ENCODE peak calls at places on chromosomes 2 and 18, in six cellular contexts. One of them, this sample, is unnamed.
A peak's percentile ranks its signal among the peaks of the same experiment; 100 is the strongest.

GRCh38 chr2:205545971-205546370 is 136.3 kb upstream of the NRP2 start:
- DNase-seq in tibial nerve: no peak
- DNase-seq in epithelial cell of esophagus: no peak
- DNase-seq in uterus: no peak
- DNase-seq in fibroblast of the aortic adventitia: no peak
- DNase-seq in Caco-2: no peak
- DNase-seq in this sample: no peak

GRCh38 chr2:142796161-142796560 is 81.3 kb upstream of the KYNU start:
- DNase-seq in tibial nerve: no peak
- DNase-seq in fibroblast of the aortic adventitia: peak; percentile 3
- DNase-seq in epithelial cell of esophagus: no peak
- DNase-seq in Caco-2: no peak
- DNase-seq in uterus: no peak
- DNase-seq in this sample: no peak

GRCh38 chr18:50179465-50179864 is 15.5 kb downstream of the MYO5B start:
- DNase-seq in tibial nerve: no peak
- DNase-seq in Caco-2: no peak
- DNase-seq in fibroblast of the aortic adventitia: no peak
- DNase-seq in epithelial cell of esophagus: no peak
- DNase-seq in uterus: no peak
- DNase-seq in this sample: no peak

GRCh38 chr2:60819155-60819862 is 62.1 kb upstream of the REL start:
- DNase-seq in uterus: no peak
- DNase-seq in fibroblast of the aortic adventitia: no peak
- DNase-seq in epithelial cell of esophagus: no peak
- DNase-seq in tibial nerve: no peak
- DNase-seq in Caco-2: peak; percentile 12
- DNase-seq in this sample: no peak

GRCh38 chr2:59888015-59888414 is 665.4 kb downstream of the BCL11A start:
- DNase-seq in epithelial cell of esophagus: no peak
- DNase-seq in Caco-2: no peak
- DNase-seq in fibroblast of the aortic adventitia: no peak
- DNase-seq in tibial nerve: no peak
- DNase-seq in uterus: no peak
- DNase-seq in this sample: no peak

GRCh38 chr2:62197017-62197586 is 1.2 kb downstream of the B3GNT2 start:
- DNase-seq in tibial nerve: no peak
- DNase-seq in fibroblast of the aortic adventitia: no peak
- DNase-seq in Caco-2: no peak
- DNase-seq in epithelial cell of esophagus: peak; percentile 20
- DNase-seq in uterus: no peak
- DNase-seq in this sample: no peak

GRCh38 chr2:204982303-204982702 is 437.0 kb downstream of the PARD3B start:
- DNase-seq in epithelial cell of esophagus: no peak
- DNase-seq in Caco-2: no peak
- DNase-seq in uterus: no peak
- DNase-seq in tibial nerve: no peak
- DNase-seq in fibroblast of the aortic adventitia: peak; percentile 4
- DNase-seq in this sample: no peak

GRCh38 chr2:240355001-240355891 is 80.2 kb upstream of the GPC1 start:
- DNase-seq in uterus: no peak
- DNase-seq in tibial nerve: no peak
- DNase-seq in fibroblast of the aortic adventitia: peak; percentile 63
- DNase-seq in Caco-2: peak; percentile 45
- DNase-seq in epithelial cell of esophagus: no peak
- DNase-seq in this sample: no peak

GRCh38 chr18:7155092-7155491 is 37.5 kb upstream of the LAMA1 start:
- DNase-seq in epithelial cell of esophagus: no peak
- DNase-seq in tibial nerve: no peak
- DNase-seq in Caco-2: no peak
- DNase-seq in uterus: no peak
- DNase-seq in fibroblast of the aortic adventitia: no peak
- DNase-seq in this sample: no peak

GRCh38 chr2:207166349-207167128 is 791 bp upstream of the KLF7 start:
- DNase-seq in epithelial cell of esophagus: peak; percentile 76
- DNase-seq in tibial nerve: peak; percentile 61
- DNase-seq in uterus: peak; percentile 82
- DNase-seq in Caco-2: peak; percentile 57
- DNase-seq in fibroblast of the aortic adventitia: peak; percentile 83
- DNase-seq in this sample: no peak

GRCh38 chr2:236597629-236598028 is 28.0 kb downstream of the ACKR3 start:
- DNase-seq in tibial nerve: no peak
- DNase-seq in fibroblast of the aortic adventitia: no peak
- DNase-seq in uterus: no peak
- DNase-seq in Caco-2: no peak
- DNase-seq in epithelial cell of esophagus: no peak
- DNase-seq in this sample: no peak

GRCh38 chr2:238169021-238169707 is 10.4 kb downstream of the ERFE start:
- DNase-seq in fibroblast of the aortic adventitia: peak; percentile 98
- DNase-seq in uterus: peak; percentile 73
- DNase-seq in Caco-2: no peak
- DNase-seq in tibial nerve: peak; percentile 59
- DNase-seq in epithelial cell of esophagus: peak; percentile 78
- DNase-seq in this sample: peak; percentile 34

GRCh38 chr18:6414118-6414722 is 491 bp downstream of the L3MBTL4 start:
- DNase-seq in tibial nerve: peak; percentile 45
- DNase-seq in epithelial cell of esophagus: no peak
- DNase-seq in Caco-2: no peak
- DNase-seq in fibroblast of the aortic adventitia: no peak
- DNase-seq in uterus: peak; percentile 65
- DNase-seq in this sample: no peak

GRCh38 chr18:79393181-79393598 is 2.5 kb upstream of the NFATC1 start:
- DNase-seq in Caco-2: no peak
- DNase-seq in uterus: no peak
- DNase-seq in fibroblast of the aortic adventitia: no peak
- DNase-seq in tibial nerve: peak; percentile 12
- DNase-seq in epithelial cell of esophagus: peak; percentile 3
- DNase-seq in this sample: no peak

GRCh38 chr2:74373189-74373588 is 6.9 kb downstream of the DCTN1 start:
- DNase-seq in uterus: peak; percentile 28
- DNase-seq in fibroblast of the aortic adventitia: peak; percentile 70
- DNase-seq in epithelial cell of esophagus: peak; percentile 39
- DNase-seq in Caco-2: no peak
- DNase-seq in tibial nerve: peak; percentile 40
- DNase-seq in this sample: no peak

GRCh38 chr18:9839211-9839610 is 46.6 kb upstream of the TXNDC2 start:
- DNase-seq in fibroblast of the aortic adventitia: no peak
- DNase-seq in Caco-2: no peak
- DNase-seq in epithelial cell of esophagus: no peak
- DNase-seq in tibial nerve: no peak
- DNase-seq in uterus: no peak
- DNase-seq in this sample: no peak

GRCh38 chr18:35334183-35334582 is 10.0 kb downstream of the ZNF24 start:
- DNase-seq in uterus: no peak
- DNase-seq in tibial nerve: no peak
- DNase-seq in Caco-2: no peak
- DNase-seq in epithelial cell of esophagus: no peak
- DNase-seq in fibroblast of the aortic adventitia: no peak
- DNase-seq in this sample: no peak

GRCh38 chr2:22800422-22800821 is 584.6 kb upstream of the KLHL29 start:
- DNase-seq in epithelial cell of esophagus: no peak
- DNase-seq in Caco-2: no peak
- DNase-seq in tibial nerve: no peak
- DNase-seq in uterus: no peak
- DNase-seq in fibroblast of the aortic adventitia: no peak
- DNase-seq in this sample: no peak

GRCh38 chr2:183868707-183869106 is 729.6 kb upstream of the ZNF804A start:
- DNase-seq in epithelial cell of esophagus: peak; percentile 85
- DNase-seq in uterus: no peak
- DNase-seq in Caco-2: no peak
- DNase-seq in tibial nerve: no peak
- DNase-seq in fibroblast of the aortic adventitia: no peak
- DNase-seq in this sample: peak; percentile 58

GRCh38 chr2:176149484-176150337 is 1.6 kb upstream of the HOXD4 start:
- DNase-seq in fibroblast of the aortic adventitia: no peak
- DNase-seq in Caco-2: no peak
- DNase-seq in tibial nerve: no peak
- DNase-seq in epithelial cell of esophagus: no peak
- DNase-seq in uterus: no peak
- DNase-seq in this sample: no peak

GRCh38 chr2:176151199-176152099 is at the start of gene HOXD4:
- DNase-seq in fibroblast of the aortic adventitia: no peak
- DNase-seq in uterus: no peak
- DNase-seq in tibial nerve: no peak
- DNase-seq in Caco-2: no peak
- DNase-seq in epithelial cell of esophagus: no peak
- DNase-seq in this sample: no peak

GRCh38 chr2:176154853-176155252 is 2.3 kb upstream of the HOXD3 start:
- DNase-seq in fibroblast of the aortic adventitia: no peak
- DNase-seq in epithelial cell of esophagus: no peak
- DNase-seq in Caco-2: no peak
- DNase-seq in uterus: no peak
- DNase-seq in tibial nerve: no peak
- DNase-seq in this sample: no peak

GRCh38 chr2:176150338-176151198 is 782 bp upstream of the HOXD4 start:
- DNase-seq in tibial nerve: no peak
- DNase-seq in uterus: no peak
- DNase-seq in epithelial cell of esophagus: no peak
- DNase-seq in fibroblast of the aortic adventitia: no peak
- DNase-seq in Caco-2: no peak
- DNase-seq in this sample: no peak

DNA sequence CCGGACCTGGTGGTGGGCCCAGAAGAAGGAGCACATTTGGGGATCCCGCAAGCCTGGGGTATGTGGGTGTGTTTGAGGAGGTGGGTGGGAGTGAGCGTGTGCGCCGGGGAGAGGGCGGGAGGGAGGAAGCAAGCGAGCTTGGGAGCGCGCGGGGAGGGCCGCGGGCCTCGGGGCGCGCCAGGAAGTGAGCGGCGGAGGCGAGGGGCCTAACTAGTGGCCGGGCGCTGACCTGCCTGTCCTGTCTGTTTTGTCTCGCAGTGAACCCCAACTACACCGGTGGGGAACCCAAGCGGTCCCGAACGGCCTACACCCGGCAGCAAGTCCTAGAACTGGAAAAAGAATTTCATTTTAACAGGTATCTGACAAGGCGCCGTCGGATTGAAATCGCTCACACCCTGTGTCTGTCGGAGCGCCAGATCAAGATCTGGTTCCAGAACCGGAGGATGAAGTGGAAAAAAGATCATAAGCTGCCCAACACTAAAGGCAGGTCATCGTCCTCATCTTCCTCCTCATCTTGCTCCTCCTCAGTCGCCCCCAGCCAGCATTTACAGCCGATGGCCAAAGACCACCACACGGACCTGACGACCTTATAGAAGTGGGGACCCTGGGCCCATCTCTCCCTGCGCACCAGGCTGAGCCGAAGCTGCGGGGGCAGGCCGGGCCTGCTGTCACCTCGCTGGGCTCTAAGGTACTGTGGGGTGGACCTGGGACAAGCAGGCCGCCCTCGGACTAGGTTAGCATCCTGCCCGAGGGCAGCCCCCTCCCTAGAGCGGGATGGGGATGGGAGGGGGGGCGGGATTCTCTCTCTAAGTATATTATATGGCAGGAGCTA is 1.2 kb downstream of the HOXD4 start:
- DNase-seq in Caco-2: no peak
- DNase-seq in tibial nerve: no peak
- DNase-seq in uterus: no peak
- DNase-seq in epithelial cell of esophagus: no peak
- DNase-seq in fibroblast of the aortic adventitia: no peak
- DNase-seq in this sample: no peak
- H3K4me3 ChIP-seq in Caco-2: no peak overlapping the region
- H3K4me3 ChIP-seq in tibial nerve: no peak overlapping the region
- H3K4me3 ChIP-seq in uterus: peak overlapping the region; percentile 36
- H3K4me3 ChIP-seq in epithelial cell of esophagus: no peak overlapping the region
- H3K4me3 ChIP-seq in fibroblast of the aortic adventitia: peak overlapping the region; percentile 9
- H3K4me3 ChIP-seq in this sample: no peak overlapping the region

GRCh38 chr2:200385063-200385635 is 78.7 kb downstream of the SPATS2L start:
- DNase-seq in uterus: no peak
- DNase-seq in epithelial cell of esophagus: no peak
- DNase-seq in Caco-2: no peak
- DNase-seq in fibroblast of the aortic adventitia: no peak
- DNase-seq in tibial nerve: no peak
- DNase-seq in this sample: no peak

GRCh38 chr2:200383380-200384110 is 77.1 kb downstream of the SPATS2L start:
- DNase-seq in uterus: no peak
- DNase-seq in Caco-2: no peak
- DNase-seq in fibroblast of the aortic adventitia: peak; percentile 82
- DNase-seq in epithelial cell of esophagus: peak; percentile 48
- DNase-seq in tibial nerve: no peak
- DNase-seq in this sample: peak; percentile 60

GRCh38 chr2:200380139-200380561 is 73.7 kb downstream of the SPATS2L start:
- DNase-seq in uterus: no peak
- DNase-seq in epithelial cell of esophagus: peak; percentile 39
- DNase-seq in tibial nerve: no peak
- DNase-seq in Caco-2: no peak
- DNase-seq in fibroblast of the aortic adventitia: no peak
- DNase-seq in this sample: no peak

GRCh38 chr2:200380833-200381542 is 74.5 kb downstream of the SPATS2L start:
- DNase-seq in epithelial cell of esophagus: peak; percentile 44
- DNase-seq in Caco-2: no peak
- DNase-seq in uterus: no peak
- DNase-seq in tibial nerve: no peak
- DNase-seq in fibroblast of the aortic adventitia: peak; percentile 88
- DNase-seq in this sample: no peak

GRCh38 chr2:200382883-200383282 is 76.4 kb downstream of the SPATS2L start:
- DNase-seq in fibroblast of the aortic adventitia: no peak
- DNase-seq in epithelial cell of esophagus: no peak
- DNase-seq in tibial nerve: no peak
- DNase-seq in uterus: no peak
- DNase-seq in Caco-2: no peak
- DNase-seq in this sample: no peak
- H3K4me3 ChIP-seq in fibroblast of the aortic adventitia: no peak overlapping the region
- H3K4me3 ChIP-seq in epithelial cell of esophagus: no peak overlapping the region
- H3K4me3 ChIP-seq in tibial nerve: no peak overlapping the region
- H3K4me3 ChIP-seq in uterus: no peak overlapping the region
- H3K4me3 ChIP-seq in Caco-2: no peak overlapping the region
- H3K4me3 ChIP-seq in this sample: no peak overlapping the region

DNA sequence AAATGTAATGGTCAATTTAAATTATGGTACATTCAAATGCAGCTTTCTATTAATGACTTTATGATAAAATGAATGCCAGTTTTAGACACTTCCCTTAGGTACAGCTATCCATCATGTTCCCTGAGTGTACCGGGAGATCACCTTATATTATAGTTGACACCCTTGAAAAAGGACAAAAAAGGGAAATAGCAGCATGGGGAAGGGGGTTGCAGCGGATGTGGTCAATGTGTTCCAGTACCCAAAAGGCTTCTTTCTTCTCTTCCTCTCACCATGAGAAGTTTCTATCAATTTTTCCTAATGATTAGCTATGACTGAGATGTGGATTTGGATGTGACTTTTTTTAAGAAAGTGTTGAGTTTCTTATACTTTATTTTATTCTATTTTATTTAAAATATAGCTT is 154.4 kb downstream of the CCDC85A start:
- DNase-seq in epithelial cell of esophagus: no peak
- DNase-seq in fibroblast of the aortic adventitia: no peak
- DNase-seq in uterus: no peak
- DNase-seq in Caco-2: no peak
- DNase-seq in tibial nerve: no peak
- DNase-seq in this sample: no peak
- H3K4me3 ChIP-seq in epithelial cell of esophagus: no peak overlapping the region
- H3K4me3 ChIP-seq in fibroblast of the aortic adventitia: no peak overlapping the region
- H3K4me3 ChIP-seq in uterus: no peak overlapping the region
- H3K4me3 ChIP-seq in Caco-2: no peak overlapping the region
- H3K4me3 ChIP-seq in tibial nerve: no peak overlapping the region
- H3K4me3 ChIP-seq in this sample: no peak overlapping the region

DNA sequence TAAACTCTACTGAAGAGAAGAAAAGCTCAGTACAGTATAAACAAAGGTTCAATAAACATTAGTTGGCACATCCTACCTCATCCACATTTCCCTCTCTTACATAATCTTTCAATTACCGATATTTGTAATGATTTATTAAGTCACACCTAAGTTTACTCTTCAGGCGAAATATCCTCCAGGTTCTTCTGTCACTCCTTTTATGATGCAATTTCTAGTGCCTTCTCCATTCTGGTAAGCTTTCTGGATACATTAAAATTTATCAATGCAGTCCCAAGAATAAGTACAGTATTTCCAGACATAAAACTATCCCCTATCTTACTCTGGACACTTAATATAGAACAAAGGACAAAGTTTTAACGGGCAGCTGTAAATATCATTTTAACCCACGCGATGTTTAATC is 5.6 kb downstream of the HNRNPLL start:
- DNase-seq in uterus: no peak
- DNase-seq in fibroblast of the aortic adventitia: no peak
- DNase-seq in tibial nerve: no peak
- DNase-seq in epithelial cell of esophagus: no peak
- DNase-seq in Caco-2: no peak
- DNase-seq in this sample: no peak
- H3K4me3 ChIP-seq in uterus: no peak overlapping the region
- H3K4me3 ChIP-seq in fibroblast of the aortic adventitia: no peak overlapping the region
- H3K4me3 ChIP-seq in tibial nerve: no peak overlapping the region
- H3K4me3 ChIP-seq in epithelial cell of esophagus: no peak overlapping the region
- H3K4me3 ChIP-seq in Caco-2: no peak overlapping the region
- H3K4me3 ChIP-seq in this sample: no peak overlapping the region

This sample was measured in LNCaP clone FGC.